ENCODE peak calls at places on chromosomes 16 and 17, in four cellular contexts. B is CD4-positive, alpha-beta T cell; S is tibial nerve; K is Daoy. Z is an unnamed sample.

GRCh38 chr16:71542377-71542776 is 16.2 kb downstream of the CHST4 start:
- DNase-seq in S (peak), K (peak), B (peak), Z (peak)

GRCh38 chr16:58533751-58534470 is 18.6 kb downstream of the SETD6 start:
- DNase-seq in B (no peak), S (no peak), K (no peak), Z (no peak)

GRCh38 chr17:72640415-72641165 is 451.9 kb downstream of the SLC39A11 start:
- DNase-seq in S (no peak), K (no peak), B (no peak), Z (no peak)

GRCh38 chr17:74851612-74852236 is 8.0 kb downstream of the GRIN2C start:
- DNase-seq in K (no peak), S (no peak), B (no peak), Z (no peak)

GRCh38 chr16:19980866-19981265 is 92.8 kb downstream of the GPR139 start:
- DNase-seq in K (peak), S (no peak), B (no peak), Z (no peak)

GRCh38 chr16:64627288-64627687 is 494.6 kb downstream of the CDH11 start:
- DNase-seq in S (no peak), B (no peak), K (peak), Z (no peak)

GRCh38 chr17:46818319-46818928 is at the start of gene WNT3:
- DNase-seq in K (peak), S (no peak), B (peak), Z (peak)

GRCh38 chr16:1984347-1985225 is 593 bp downstream of the GFER start:
- DNase-seq in S (no peak), K (no peak), B (no peak), Z (no peak)

GRCh38 chr16:11082108-11082859 is 137.9 kb downstream of the CLEC16A start:
- DNase-seq in K (no peak), S (no peak), B (no peak), Z (no peak)

GRCh38 chr17:44324092-44324570 is 492 bp downstream of the SLC25A39 start:
- DNase-seq in S (no peak), B (no peak), K (no peak), Z (no peak)

GRCh38 chr16:3266873-3267537 is 10.6 kb upstream of the MEFV start:
- DNase-seq in K (peak), S (no peak), B (no peak), Z (no peak)

GRCh38 chr17:2932946-2933345 is 130.5 kb downstream of the OR1D5 start:
- DNase-seq in B (no peak), S (no peak), K (no peak), Z (no peak)

GRCh38 chr17:65219707-65220106 is 82.5 kb downstream of the RGS9 start:
- DNase-seq in B (no peak), K (no peak), S (no peak), Z (no peak)

GRCh38 chr17:29593546-29594440 is 861 bp downstream of the ANKRD13B start:
- DNase-seq in K (peak), B (no peak), S (no peak), Z (no peak)

GRCh38 chr17:20213429-20213828 is 204.3 kb downstream of the SPECC1 start:
- DNase-seq in K (no peak), B (no peak), S (no peak), Z (no peak)

GRCh38 chr17:50063516-50064252 is 7.8 kb downstream of the ITGA3 start:
- DNase-seq in S (no peak), K (peak), B (no peak), Z (no peak)

GRCh38 chr16:24681793-24682192 is 47.7 kb upstream of the TNRC6A start:
- DNase-seq in S (no peak), B (no peak), K (no peak), Z (no peak)

GRCh38 chr16:3235856-3236669 is 1.1 kb upstream of the ZNF200 start:
- DNase-seq in S (no peak), B (peak), K (no peak), Z (no peak)

GRCh38 chr17:45270828-45271418 is 9.0 kb upstream of the SPATA32 start:
- DNase-seq in K (no peak), B (peak), S (no peak), Z (peak)

GRCh38 chr17:32604966-32605365 is 118.2 kb downstream of the CDK5R1 start:
- DNase-seq in B (no peak), S (no peak), K (no peak), Z (no peak)